ENCODE peak calls at places on chromosome 13, in five cellular contexts. One of them, this sample, is unnamed.

GRCh38 chr13:98451676-98452105 is 125.2 kb downstream of the STK24 start:
- DNase-seq in cardiac muscle cell: no peak
- DNase-seq in midbrain: peak
- DNase-seq in A549: no peak
- DNase-seq in caudate nucleus: no peak
- DNase-seq in this sample: peak

GRCh38 chr13:25300861-25301346 is 521 bp upstream of the NUP58 start:
- DNase-seq in cardiac muscle cell: no peak
- DNase-seq in midbrain: no peak
- DNase-seq in A549: no peak
- DNase-seq in caudate nucleus: peak
- DNase-seq in this sample: no peak

GRCh38 chr13:33918199-33918932 is 100.4 kb downstream of the RFC3 start:
- DNase-seq in cardiac muscle cell: peak
- DNase-seq in midbrain: no peak
- DNase-seq in A549: peak
- DNase-seq in caudate nucleus: no peak
- DNase-seq in this sample: peak

GRCh38 chr13:72462726-72463125 is 264.7 kb downstream of the MZT1 start:
- DNase-seq in cardiac muscle cell: no peak
- DNase-seq in midbrain: no peak
- DNase-seq in A549: no peak
- DNase-seq in caudate nucleus: no peak
- DNase-seq in this sample: no peak

GRCh38 chr13:33052446-33052845 is 36.2 kb downstream of the KL start:
- DNase-seq in cardiac muscle cell: no peak
- DNase-seq in midbrain: no peak
- DNase-seq in A549: no peak
- DNase-seq in caudate nucleus: no peak
- DNase-seq in this sample: peak

GRCh38 chr13:98105929-98106336 is 37.0 kb upstream of the FARP1 start:
- DNase-seq in cardiac muscle cell: no peak
- DNase-seq in midbrain: no peak
- DNase-seq in A549: no peak
- DNase-seq in caudate nucleus: no peak
- DNase-seq in this sample: peak

GRCh38 chr13:43865892-43866291 is 13.6 kb downstream of the CCDC122 start:
- DNase-seq in cardiac muscle cell: no peak
- DNase-seq in midbrain: no peak
- DNase-seq in A549: peak
- DNase-seq in caudate nucleus: no peak
- DNase-seq in this sample: peak

GRCh38 chr13:25928941-25929505 is 122.8 kb downstream of the SHISA2 start:
- DNase-seq in cardiac muscle cell: no peak
- DNase-seq in midbrain: no peak
- DNase-seq in A549: no peak
- DNase-seq in caudate nucleus: no peak
- DNase-seq in this sample: no peak

GRCh38 chr13:48626077-48626449 is 27.7 kb upstream of the CYSLTR2 start:
- DNase-seq in cardiac muscle cell: no peak
- DNase-seq in midbrain: no peak
- DNase-seq in A549: no peak
- DNase-seq in caudate nucleus: no peak
- DNase-seq in this sample: peak

GRCh38 chr13:26601669-26602068 is 44.2 kb downstream of the WASF3 start:
- DNase-seq in cardiac muscle cell: no peak
- DNase-seq in midbrain: no peak
- DNase-seq in A549: no peak
- DNase-seq in caudate nucleus: no peak
- DNase-seq in this sample: peak

GRCh38 chr13:80742027-80742426 is 401.1 kb upstream of the SPRY2 start:
- DNase-seq in cardiac muscle cell: no peak
- DNase-seq in midbrain: no peak
- DNase-seq in A549: no peak
- DNase-seq in caudate nucleus: no peak
- DNase-seq in this sample: no peak

GRCh38 chr13:24746618-24747247 is 17.2 kb upstream of the RNF17 start:
- DNase-seq in cardiac muscle cell: peak
- DNase-seq in midbrain: no peak
- DNase-seq in A549: peak
- DNase-seq in caudate nucleus: no peak
- DNase-seq in this sample: no peak

GRCh38 chr13:30394798-30395191 is 27.5 kb upstream of the UBE2L5 start:
- DNase-seq in cardiac muscle cell: no peak
- DNase-seq in midbrain: peak
- DNase-seq in A549: no peak
- DNase-seq in caudate nucleus: no peak
- DNase-seq in this sample: no peak

GRCh38 chr13:30191491-30192100 is 115.8 kb downstream of the KATNAL1 start:
- DNase-seq in cardiac muscle cell: no peak
- DNase-seq in midbrain: no peak
- DNase-seq in A549: no peak
- DNase-seq in caudate nucleus: no peak
- DNase-seq in this sample: peak

GRCh38 chr13:72437458-72437857 is 290.0 kb downstream of the MZT1 start:
- DNase-seq in cardiac muscle cell: no peak
- DNase-seq in midbrain: no peak
- DNase-seq in A549: no peak
- DNase-seq in caudate nucleus: no peak
- DNase-seq in this sample: peak

GRCh38 chr13:21176982-21177284 is 475 bp downstream of the MRPL57 start:
- DNase-seq in cardiac muscle cell: no peak
- DNase-seq in midbrain: no peak
- DNase-seq in A549: no peak
- DNase-seq in caudate nucleus: no peak
- DNase-seq in this sample: no peak

GRCh38 chr13:27997904-27998522 is 9.5 kb upstream of the URAD start:
- DNase-seq in cardiac muscle cell: peak
- DNase-seq in midbrain: no peak
- DNase-seq in A549: peak
- DNase-seq in caudate nucleus: no peak
- DNase-seq in this sample: peak

GRCh38 chr13:113581871-113582270 is 2.7 kb upstream of the TFDP1 start:
- DNase-seq in cardiac muscle cell: no peak
- DNase-seq in midbrain: no peak
- DNase-seq in A549: no peak
- DNase-seq in caudate nucleus: no peak
- DNase-seq in this sample: no peak

GRCh38 chr13:39684531-39685137 is 29.2 kb downstream of the COG6 start:
- DNase-seq in cardiac muscle cell: peak
- DNase-seq in midbrain: peak
- DNase-seq in A549: peak
- DNase-seq in caudate nucleus: no peak
- DNase-seq in this sample: peak

GRCh38 chr13:113927661-113928581 is 46.0 kb downstream of the C13orf46 start:
- DNase-seq in cardiac muscle cell: no peak
- DNase-seq in midbrain: no peak
- DNase-seq in A549: no peak
- DNase-seq in caudate nucleus: no peak
- DNase-seq in this sample: peak

GRCh38 chr13:50993908-50994307 is 84.3 kb downstream of the RNASEH2B start:
- DNase-seq in cardiac muscle cell: no peak
- DNase-seq in midbrain: no peak
- DNase-seq in A549: no peak
- DNase-seq in caudate nucleus: no peak
- DNase-seq in this sample: peak

GRCh38 chr13:37131092-37131491 is 25.6 kb upstream of the CSNK1A1L start:
- DNase-seq in cardiac muscle cell: no peak
- DNase-seq in midbrain: no peak
- DNase-seq in A549: no peak
- DNase-seq in caudate nucleus: no peak
- DNase-seq in this sample: no peak

GRCh38 chr13:66367356-66367755 is 862.8 kb downstream of the PCDH9 start:
- DNase-seq in cardiac muscle cell: no peak
- DNase-seq in midbrain: no peak
- DNase-seq in A549: no peak
- DNase-seq in caudate nucleus: no peak
- DNase-seq in this sample: no peak

GRCh38 chr13:49213997-49214916 is 5.9 kb upstream of the MLNR start:
- DNase-seq in cardiac muscle cell: no peak
- DNase-seq in midbrain: no peak
- DNase-seq in A549: no peak
- DNase-seq in caudate nucleus: no peak
- DNase-seq in this sample: no peak

GRCh38 chr13:27012482-27013197 is 159.0 kb downstream of the USP12 start:
- DNase-seq in cardiac muscle cell: no peak
- DNase-seq in midbrain: no peak
- DNase-seq in A549: no peak
- DNase-seq in caudate nucleus: no peak
- DNase-seq in this sample: peak

GRCh38 chr13:76516013-76516412 is 370.2 kb downstream of the KCTD12 start:
- DNase-seq in cardiac muscle cell: no peak
- DNase-seq in midbrain: no peak
- DNase-seq in A549: no peak
- DNase-seq in caudate nucleus: no peak
- DNase-seq in this sample: peak

GRCh38 chr13:96460571-96460970 is 370.7 kb downstream of the HS6ST3 start:
- DNase-seq in cardiac muscle cell: peak
- DNase-seq in midbrain: no peak
- DNase-seq in A549: no peak
- DNase-seq in caudate nucleus: no peak
- DNase-seq in this sample: no peak

GRCh38 chr13:79833972-79834371 is 353.0 kb downstream of the NDFIP2 start:
- DNase-seq in cardiac muscle cell: no peak
- DNase-seq in midbrain: no peak
- DNase-seq in A549: no peak
- DNase-seq in caudate nucleus: no peak
- DNase-seq in this sample: no peak

GRCh38 chr13:76885203-76886004 is 801 bp downstream of the KCTD12 start:
- DNase-seq in cardiac muscle cell: peak
- DNase-seq in midbrain: peak
- DNase-seq in A549: peak
- DNase-seq in caudate nucleus: peak
- DNase-seq in this sample: peak

GRCh38 chr13:93450226-93450625 is 223.6 kb downstream of the GPC6 start:
- DNase-seq in cardiac muscle cell: no peak
- DNase-seq in midbrain: no peak
- DNase-seq in A549: no peak
- DNase-seq in caudate nucleus: no peak
- DNase-seq in this sample: peak

GRCh38 chr13:89514534-89515312 is 1832.8 kb upstream of the MIR17HG start:
- DNase-seq in cardiac muscle cell: no peak
- DNase-seq in midbrain: no peak
- DNase-seq in A549: peak
- DNase-seq in caudate nucleus: no peak
- DNase-seq in this sample: peak

GRCh38 chr13:97256343-97256783 is 34.2 kb downstream of the MBNL2 start:
- DNase-seq in cardiac muscle cell: no peak
- DNase-seq in midbrain: no peak
- DNase-seq in A549: peak
- DNase-seq in caudate nucleus: no peak
- DNase-seq in this sample: peak

GRCh38 chr13:40611004-40611403 is 55.4 kb downstream of the FOXO1 start:
- DNase-seq in cardiac muscle cell: no peak
- DNase-seq in midbrain: no peak
- DNase-seq in A549: no peak
- DNase-seq in caudate nucleus: no peak
- DNase-seq in this sample: no peak

GRCh38 chr13:94232956-94233355 is 246.5 kb downstream of the DCT start:
- DNase-seq in cardiac muscle cell: no peak
- DNase-seq in midbrain: no peak
- DNase-seq in A549: no peak
- DNase-seq in caudate nucleus: no peak
- DNase-seq in this sample: peak

GRCh38 chr13:71828564-71828963 is 38.4 kb downstream of the DACH1 start:
- DNase-seq in cardiac muscle cell: no peak
- DNase-seq in midbrain: no peak
- DNase-seq in A549: no peak
- DNase-seq in caudate nucleus: no peak
- DNase-seq in this sample: no peak

GRCh38 chr13:114071441-114071840 is 61.0 kb downstream of the RASA3 start:
- DNase-seq in cardiac muscle cell: no peak
- DNase-seq in midbrain: no peak
- DNase-seq in A549: no peak
- DNase-seq in caudate nucleus: no peak
- DNase-seq in this sample: no peak

GRCh38 chr13:42048323-42048624 is 174 bp upstream of the DGKH start:
- DNase-seq in cardiac muscle cell: no peak
- DNase-seq in midbrain: no peak
- DNase-seq in A549: no peak
- DNase-seq in caudate nucleus: no peak
- DNase-seq in this sample: no peak

GRCh38 chr13:70708744-70709143 is 600.5 kb upstream of the KLHL1 start:
- DNase-seq in cardiac muscle cell: no peak
- DNase-seq in midbrain: no peak
- DNase-seq in A549: no peak
- DNase-seq in caudate nucleus: no peak
- DNase-seq in this sample: no peak

GRCh38 chr13:98453254-98453843 is 123.6 kb downstream of the STK24 start:
- DNase-seq in cardiac muscle cell: no peak
- DNase-seq in midbrain: no peak
- DNase-seq in A549: no peak
- DNase-seq in caudate nucleus: no peak
- DNase-seq in this sample: no peak

GRCh38 chr13:54486421-54487166 is 1458.0 kb downstream of the OLFM4 start:
- DNase-seq in cardiac muscle cell: no peak
- DNase-seq in midbrain: no peak
- DNase-seq in A549: no peak
- DNase-seq in caudate nucleus: no peak
- DNase-seq in this sample: no peak

This sample was measured in cardiac fibroblast.